ENCODE peak calls at places on chromosomes 2 and 18, in eight cellular contexts. L, P, Q, E, X, G, J and V are unnamed samples.
A peak's percentile ranks its signal among the peaks of the same experiment; 100 is the strongest.

GRCh38 chr2:53498210-53498609 is 269.4 kb upstream of the CHAC2 start:
- DNase-seq in L (no peak), P (no peak), Q (peak; percentile 21), E (no peak), X (no peak), G (no peak), J (no peak), V (no peak)

GRCh38 chr2:71897145-71897495 is 250.5 kb downstream of the CYP26B1 start:
- DNase-seq in L (no peak), P (peak; percentile 43), Q (no peak), E (no peak), X (no peak), G (no peak), J (no peak), V (no peak)

GRCh38 chr2:26165403-26165802 is 7.5 kb upstream of the GAREM2 start:
- DNase-seq in L (no peak), P (no peak), Q (no peak), E (no peak), X (no peak), G (no peak), J (no peak), V (no peak)

GRCh38 chr18:1840878-1841277 is 730.4 kb downstream of the METTL4 start:
- DNase-seq in L (no peak), P (no peak), Q (no peak), E (no peak), X (no peak), G (no peak), J (no peak), V (no peak)

GRCh38 chr2:35080231-35080905 is 1275.2 kb upstream of the CRIM1 start:
- DNase-seq in L (no peak), P (no peak), Q (no peak), E (no peak), X (no peak), G (no peak), J (no peak), V (no peak)

GRCh38 chr2:196959750-196960392 is 33.4 kb upstream of the PGAP1 start:
- DNase-seq in L (no peak), P (no peak), Q (no peak), E (no peak), X (no peak), G (no peak), J (no peak), V (no peak)

GRCh38 chr2:198065327-198065726 is 260.9 kb downstream of the PLCL1 start:
- DNase-seq in L (no peak), P (no peak), Q (no peak), E (no peak), X (no peak), G (no peak), J (no peak), V (no peak)

GRCh38 chr2:36770542-36771287 is 74.2 kb downstream of the VIT start:
- DNase-seq in L (no peak), P (peak; percentile 61), Q (peak; percentile 41), E (peak; percentile 7), X (peak; percentile 25), G (peak; percentile 23), J (no peak), V (no peak)

GRCh38 chr2:16522031-16522818 is 143.4 kb downstream of the CYRIA start:
- DNase-seq in L (no peak), P (no peak), Q (no peak), E (peak; percentile 32), X (no peak), G (no peak), J (no peak), V (no peak)

GRCh38 chr2:222959358-222959757 is 92.6 kb upstream of the KCNE4 start:
- DNase-seq in L (no peak), P (no peak), Q (peak; percentile 88), E (peak; percentile 90), X (no peak), G (no peak), J (no peak), V (no peak)

GRCh38 chr2:220270506-220271070 is 643.2 kb downstream of the SLC4A3 start:
- DNase-seq in L (no peak), P (no peak), Q (no peak), E (no peak), X (no peak), G (no peak), J (no peak), V (no peak)

GRCh38 chr2:105796131-105796638 is 51.5 kb downstream of the NCK2 start:
- DNase-seq in L (no peak), P (peak; percentile 67), Q (no peak), E (no peak), X (peak; percentile 34), G (no peak), J (no peak), V (no peak)

GRCh38 chr2:59232394-59233165 is 991.5 kb upstream of the FANCL start:
- DNase-seq in L (no peak), P (no peak), Q (no peak), E (no peak), X (no peak), G (no peak), J (no peak), V (no peak)

GRCh38 chr2:23803275-23803964 is 123.5 kb downstream of the ATAD2B start:
- DNase-seq in L (no peak), P (no peak), Q (no peak), E (peak; percentile 13), X (no peak), G (no peak), J (no peak), V (no peak)

GRCh38 chr2:142796161-142796560 is 81.3 kb upstream of the KYNU start:
- DNase-seq in L (no peak), P (no peak), Q (no peak), E (no peak), X (no peak), G (no peak), J (no peak), V (no peak)

GRCh38 chr18:50961974-50962373 is 5.9 kb upstream of the ELAC1 start:
- DNase-seq in L (no peak), P (no peak), Q (no peak), E (no peak), X (no peak), G (no peak), J (no peak), V (no peak)

GRCh38 chr2:124753842-124754241 is 728.8 kb downstream of the CNTNAP5 start:
- DNase-seq in L (no peak), P (no peak), Q (no peak), E (no peak), X (no peak), G (no peak), J (no peak), V (no peak)

GRCh38 chr2:202911203-202911512 is 315 bp downstream of the WDR12 start:
- DNase-seq in L (no peak), P (no peak), Q (no peak), E (no peak), X (no peak), G (no peak), J (no peak), V (no peak)

GRCh38 chr18:79523221-79523737 is 127.5 kb downstream of the NFATC1 start:
- DNase-seq in L (no peak), P (peak; percentile 80), Q (no peak), E (no peak), X (no peak), G (peak; percentile 58), J (no peak), V (no peak)

GRCh38 chr2:238848566-238848940 is 668 bp downstream of the TWIST2 start:
- DNase-seq in L (no peak), P (no peak), Q (no peak), E (no peak), X (no peak), G (no peak), J (no peak), V (no peak)

GRCh38 chr2:78654941-78655340 is 370.6 kb upstream of the REG3G start:
- DNase-seq in L (no peak), P (no peak), Q (no peak), E (no peak), X (no peak), G (no peak), J (no peak), V (no peak)

GRCh38 chr18:34991561-34991960 is 49.7 kb upstream of the MAPRE2 start:
- DNase-seq in L (no peak), P (no peak), Q (no peak), E (no peak), X (no peak), G (no peak), J (no peak), V (no peak)